ENCODE peak calls at places on chromosomes 12 and 14, in seven cellular contexts. F is IMR-90, T is trophoblast cell, Q is H9, V is H1, Z is mesenchymal stem cell, D is mesendoderm. P is an unnamed sample.

GRCh38 chr14:72600551-72601330 is 293.2 kb downstream of the DPF3 start:
- DNase-seq in F (no peak), D (no peak), Z (no peak), T (no peak), Q (no peak), V (no peak), P (no peak)

GRCh38 chr14:104150201-104151027 is 12.0 kb downstream of the KIF26A start:
- DNase-seq in T (no peak), Z (peak; percentile 91), F (no peak), Q (peak; percentile 87), D (peak; percentile 97), V (no peak), P (no peak)

GRCh38 chr12:52014567-52015392 is 8.0 kb downstream of the TAMALIN start:
- DNase-seq in V (peak; percentile 66), T (no peak), F (no peak), Z (no peak), D (no peak), Q (peak; percentile 70), P (no peak)

GRCh38 chr14:101196795-101197590 is 293.5 kb upstream of the RTL1 start:
- DNase-seq in D (peak; percentile 62), F (no peak), T (no peak), V (peak; percentile 59), Q (peak; percentile 74), Z (no peak), P (no peak)

GRCh38 chr14:89615421-89615820 is 198.4 kb upstream of the FOXN3 start:
- DNase-seq in Z (no peak), F (no peak), T (no peak), V (no peak), D (peak; percentile 72), Q (no peak), P (no peak)

GRCh38 chr12:52086944-52087835 is 7.7 kb downstream of the SMIM41 start:
- DNase-seq in T (no peak), V (no peak), F (no peak), Z (no peak), D (no peak), Q (no peak), P (no peak)

GRCh38 chr14:94027566-94028449 is 1.7 kb downstream of the OTUB2 start:
- DNase-seq in Q (no peak), T (peak; percentile 9), D (no peak), Z (no peak), F (no peak), V (no peak), P (no peak)

GRCh38 chr14:59283380-59283779 is 94.9 kb downstream of the DAAM1 start:
- DNase-seq in Z (peak; percentile 73), Q (no peak), T (no peak), F (peak; percentile 51), D (no peak), V (no peak), P (no peak)

GRCh38 chr12:4771960-4772566 is 51.9 kb downstream of the GALNT8 start:
- DNase-seq in Q (no peak), F (no peak), D (peak; percentile 92), Z (no peak), T (no peak), V (no peak), P (no peak)

GRCh38 chr12:103462675-103463074 is 33.1 kb downstream of the C12orf42 start:
- DNase-seq in Z (no peak), F (no peak), T (no peak), D (no peak), Q (no peak), V (no peak), P (no peak)

GRCh38 chr12:39378346-39378745 is 64.6 kb downstream of the KIF21A start:
- DNase-seq in T (no peak), V (no peak), Z (peak; percentile 15), F (no peak), Q (no peak), D (no peak), P (no peak)

GRCh38 chr14:98612434-98613200 is 659.4 kb downstream of the BCL11B start:
- DNase-seq in Q (no peak), D (no peak), T (no peak), V (no peak), F (no peak), Z (no peak), P (no peak)

GRCh38 chr12:130813949-130814348 is 25.1 kb downstream of the STX2 start:
- DNase-seq in V (no peak), Q (no peak), Z (no peak), D (no peak), F (no peak), T (no peak), P (no peak)

GRCh38 chr14:70670992-70671651 is 29.4 kb downstream of the TTC9 start:
- DNase-seq in Q (no peak), Z (no peak), F (no peak), D (no peak), V (no peak), T (no peak), P (no peak)

GRCh38 chr12:120252071-120252906 is 13.2 kb downstream of the PXN start:
- DNase-seq in V (no peak), Z (no peak), D (no peak), T (no peak), Q (no peak), F (no peak), P (no peak)

GRCh38 chr14:90483551-90483950 is 86.7 kb downstream of the CALM1 start:
- DNase-seq in Z (no peak), Q (peak; percentile 40), F (no peak), D (no peak), T (no peak), V (no peak), P (no peak)

GRCh38 chr14:94307410-94307992 is 14.4 kb upstream of the SERPINA10 start:
- DNase-seq in F (no peak), Q (no peak), V (peak; percentile 44), T (peak; percentile 47), D (peak; percentile 68), Z (no peak), P (no peak)

GRCh38 chr14:24051789-24052655 is at the start of gene CARMIL3:
- DNase-seq in F (peak; percentile 34), V (peak; percentile 89), D (peak; percentile 75), Q (peak; percentile 78), Z (peak; percentile 49), T (peak; percentile 58), P (peak; percentile 69)

GRCh38 chr14:29085546-29085945 is 319.0 kb downstream of the FOXG1 start:
- DNase-seq in D (peak; percentile 60), T (peak; percentile 4), Z (peak; percentile 2), F (peak; percentile 5), Q (peak; percentile 35), V (no peak), P (peak; percentile 14)

GRCh38 chr14:36939265-36939664 is 233.1 kb downstream of the SLC25A21 start:
- DNase-seq in V (no peak), F (no peak), Z (no peak), Q (no peak), D (no peak), T (no peak), P (no peak)

GRCh38 chr12:130460611-130461478 is 123.2 kb downstream of the PIWIL1 start:
- DNase-seq in V (no peak), F (no peak), Z (no peak), D (peak; percentile 23), T (no peak), Q (no peak), P (no peak)

GRCh38 chr14:90487031-90487430 is 90.2 kb downstream of the CALM1 start:
- DNase-seq in V (peak; percentile 45), D (peak; percentile 42), Q (peak; percentile 52), F (no peak), T (no peak), Z (no peak), P (no peak)

DNA sequence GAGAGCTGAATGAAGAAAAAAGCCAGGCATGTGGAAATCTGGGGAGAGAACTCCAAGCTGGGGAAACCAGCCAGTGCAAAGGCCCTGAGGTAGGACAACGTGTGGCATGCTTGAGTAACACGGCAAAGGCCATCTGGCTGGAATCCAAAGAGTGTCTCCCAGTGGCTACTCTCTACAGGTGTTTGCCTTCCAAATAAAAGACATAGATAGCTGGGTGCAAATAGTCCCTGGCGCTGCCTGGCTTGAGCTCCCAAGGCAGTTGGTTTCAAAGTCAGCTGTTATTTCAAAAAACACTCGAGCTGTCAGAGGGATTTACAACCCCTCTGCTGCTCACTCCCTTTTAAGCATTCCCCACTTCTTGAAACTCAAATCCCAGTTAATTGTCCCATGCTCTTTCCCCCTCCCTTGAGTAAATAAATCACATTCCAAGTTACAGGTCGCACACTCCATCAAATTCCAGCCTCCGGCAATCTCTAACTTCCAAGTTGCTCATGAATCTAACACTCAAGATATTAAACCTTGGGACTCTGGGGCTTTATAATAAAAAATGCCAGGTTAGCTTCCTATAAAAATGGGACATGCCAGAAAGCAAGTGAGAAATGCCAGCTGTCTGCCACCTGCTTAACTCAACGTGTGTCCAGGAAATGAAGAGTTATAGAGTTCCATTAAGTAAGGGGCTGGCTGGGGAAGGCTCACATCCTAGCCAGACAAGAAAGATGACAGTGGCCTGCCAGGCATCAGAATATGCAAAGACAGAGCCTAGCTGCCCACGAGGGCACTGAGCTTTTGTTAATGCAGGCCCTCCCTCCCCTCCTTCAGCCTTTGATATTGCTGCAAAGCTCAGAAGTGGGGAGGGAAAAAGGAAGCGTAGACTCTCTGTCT is 133.6 kb upstream of the NOS1 start:
- DNase-seq in Q (peak; percentile 34), V (no peak), D (peak; percentile 49), F (no peak), T (no peak), Z (no peak), P (no peak)
- H3K4ac ChIP-seq in Q (no peak overlapping the region), V (no peak overlapping the region), D (no peak overlapping the region), F (no peak overlapping the region), T (no peak overlapping the region), Z (no peak overlapping the region), P (no peak overlapping the region)

GRCh38 chr14:57277062-57277461 is 8.3 kb downstream of the AP5M1 start:
- DNase-seq in D (no peak), T (no peak), Q (no peak), F (no peak), Z (no peak), V (no peak), P (no peak)

GRCh38 chr14:57268161-57269067 is at the start of the genes AP5M1 and EXOC5:
- DNase-seq in T (peak; percentile 97), F (peak; percentile 89), Z (peak; percentile 94), V (peak; percentile 87), Q (peak; percentile 92), D (peak; percentile 97), P (peak; percentile 94)

GRCh38 chr14:57275023-57275664 is 6.4 kb downstream of the AP5M1 start:
- DNase-seq in D (no peak), Z (no peak), V (no peak), T (no peak), Q (no peak), F (peak; percentile 5), P (no peak)

GRCh38 chr14:57274551-57274950 is 5.8 kb downstream of the AP5M1 start:
- DNase-seq in D (no peak), Z (no peak), Q (no peak), V (no peak), T (no peak), F (peak; percentile 22), P (no peak)

GRCh38 chr14:57273236-57273635 is 4.5 kb downstream of the AP5M1 start:
- DNase-seq in D (no peak), Z (no peak), T (peak; percentile 43), F (no peak), V (no peak), Q (no peak), P (no peak)
- H3K4ac ChIP-seq in D (no peak overlapping the region), Z (no peak overlapping the region), T (peak overlapping the region; percentile 62), F (no peak overlapping the region), V (no peak overlapping the region), Q (no peak overlapping the region), P (no peak overlapping the region)

GRCh38 chr12:12661086-12661485 is 34.9 kb downstream of the GPR19 start:
- DNase-seq in F (peak; percentile 76), V (no peak), Z (no peak), D (peak; percentile 23), Q (no peak), T (peak; percentile 81), P (no peak)
- H3K4ac ChIP-seq in F (no peak overlapping the region), V (no peak overlapping the region), Z (no peak overlapping the region), D (no peak overlapping the region), Q (no peak overlapping the region), T (no peak overlapping the region), P (no peak overlapping the region)

GRCh38 chr12:91401190-91401589 is 218.6 kb upstream of the DCN start:
- DNase-seq in V (no peak), D (no peak), T (no peak), Q (no peak), F (no peak), Z (no peak), P (no peak)
- H3K4ac ChIP-seq in V (no peak overlapping the region), D (no peak overlapping the region), T (no peak overlapping the region), Q (no peak overlapping the region), F (no peak overlapping the region), Z (no peak overlapping the region), P (no peak overlapping the region)